ENCODE peak calls at places on chromosomes 3 and 15, in ten cellular contexts. R, U, T, S, D, W, C, M, J and H are unnamed samples.

GRCh38 chr15:68207176-68207935 is 2.2 kb upstream of the CALML4 start:
- DNase-seq in R (no peak), U (no peak), T (no peak), S (no peak), D (no peak), W (no peak), C (no peak), M (no peak), J (no peak), H (no peak)

GRCh38 chr3:174355505-174355904 is 503.6 kb upstream of the NAALADL2 start:
- DNase-seq in R (no peak), U (peak), T (no peak), S (peak), D (no peak), W (no peak), C (peak), M (no peak), J (no peak), H (no peak)

GRCh38 chr15:81083201-81083600 is 50.9 kb upstream of the CFAP161 start:
- DNase-seq in R (no peak), U (no peak), T (no peak), S (no peak), D (no peak), W (no peak), C (no peak), M (no peak), J (no peak), H (no peak)

GRCh38 chr3:100042144-100042543 is 72.2 kb downstream of the FILIP1L start:
- DNase-seq in R (no peak), U (peak), T (peak), S (peak), D (no peak), W (no peak), C (peak), M (no peak), J (no peak), H (no peak)

GRCh38 chr3:126124148-126124868 is 40.4 kb upstream of the SLC41A3 start:
- DNase-seq in R (no peak), U (no peak), T (no peak), S (no peak), D (peak), W (peak), C (no peak), M (peak), J (peak), H (no peak)

GRCh38 chr3:177610677-177611654 is 413.7 kb upstream of the TBL1XR1 start:
- DNase-seq in R (no peak), U (peak), T (no peak), S (no peak), D (no peak), W (no peak), C (no peak), M (no peak), J (peak), H (no peak)

GRCh38 chr3:46566040-46566631 is at the start of gene LRRC2:
- DNase-seq in R (no peak), U (peak), T (peak), S (peak), D (peak), W (peak), C (peak), M (peak), J (peak), H (no peak)

GRCh38 chr15:94287794-94288246 is 56.5 kb downstream of the MCTP2 start:
- DNase-seq in R (no peak), U (no peak), T (no peak), S (no peak), D (no peak), W (peak), C (no peak), M (no peak), J (peak), H (no peak)

GRCh38 chr3:190017575-190018288 is 103.0 kb downstream of the P3H2 start:
- DNase-seq in R (no peak), U (peak), T (no peak), S (peak), D (no peak), W (no peak), C (peak), M (no peak), J (peak), H (no peak)

DNA sequence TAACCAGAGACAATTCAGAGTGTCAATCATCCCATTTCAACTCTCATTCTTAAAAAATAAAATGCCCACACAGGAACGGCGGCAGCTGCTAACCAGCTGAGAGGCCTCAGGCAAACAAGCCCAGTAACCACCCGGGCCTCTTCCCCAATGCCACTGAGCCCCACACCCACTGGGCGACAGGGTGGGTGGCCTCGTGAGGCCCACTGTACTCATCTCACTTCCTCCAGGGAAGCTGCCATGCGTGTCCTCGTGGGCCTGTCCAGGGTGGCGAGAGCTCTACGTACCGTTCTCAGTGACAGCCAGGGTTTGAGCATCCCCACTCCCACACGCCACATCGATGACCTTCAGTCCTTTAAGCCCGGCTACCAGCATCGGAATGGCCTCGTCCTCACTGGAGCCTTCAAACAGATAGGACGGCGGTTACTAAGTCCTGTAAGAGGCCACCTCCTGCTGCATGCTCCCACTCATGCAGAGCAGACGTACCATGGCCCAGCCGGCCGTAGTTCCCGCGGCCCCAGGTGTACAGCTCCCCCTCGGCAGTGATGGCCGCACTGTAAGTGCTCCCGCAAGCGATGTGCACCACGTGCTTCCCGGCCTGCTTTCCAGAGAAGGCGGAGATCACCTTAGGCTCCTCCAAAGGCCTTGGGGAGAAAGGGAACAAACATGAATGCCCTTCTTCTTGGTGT is 56.5 kb downstream of the HERC2 start:
- DNase-seq in R (no peak), U (no peak), T (no peak), S (no peak), D (no peak), W (peak), C (no peak), M (no peak), J (no peak), H (no peak)
- TF ChIP-seq CTCF in R (no peak), U (no peak), T (no peak), S (no peak), D (no peak), W (no peak), C (no peak), M (no peak), J (no peak), H (no peak)

GRCh38 chr15:100350434-100351226 is 8.9 kb upstream of the ADAMTS17 start:
- DNase-seq in R (no peak), U (peak), T (no peak), S (peak), D (no peak), W (no peak), C (peak), M (no peak), J (peak), H (no peak)
- TF ChIP-seq CTCF in R (peak), U (no peak), T (no peak), S (no peak), D (no peak), W (no peak), C (no peak), M (no peak), J (no peak), H (no peak)

GRCh38 chr15:78315686-78316085 is 16.3 kb upstream of the SKIC8 start:
- DNase-seq in R (no peak), U (no peak), T (no peak), S (no peak), D (peak), W (no peak), C (no peak), M (peak), J (peak), H (no peak)
- TF ChIP-seq CTCF in R (no peak), U (no peak), T (peak), S (peak), D (no peak), W (no peak), C (peak), M (no peak), J (peak), H (no peak)

DNA sequence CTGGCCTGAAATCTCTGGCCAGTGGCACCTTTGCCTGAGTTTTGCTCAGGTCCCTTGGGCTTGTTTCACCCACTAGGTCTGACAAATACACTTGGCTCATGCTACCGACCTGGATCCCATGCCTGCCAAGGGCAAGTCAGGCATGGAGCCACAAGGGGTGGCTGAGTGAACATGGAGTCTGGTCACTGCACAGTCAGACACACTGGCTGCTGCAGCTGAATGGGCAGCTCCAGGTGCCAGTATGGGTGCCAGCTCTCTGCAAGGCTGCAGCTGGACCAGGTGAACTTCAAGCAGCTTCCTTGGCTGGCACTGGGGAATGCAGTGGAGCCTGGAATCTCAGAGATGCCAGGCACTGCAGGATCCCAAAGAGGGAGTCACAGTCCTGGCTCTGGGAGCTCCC is 170.3 kb downstream of the NECTIN3 start:
- DNase-seq in R (no peak), U (no peak), T (no peak), S (no peak), D (no peak), W (peak), C (no peak), M (no peak), J (no peak), H (no peak)
- TF ChIP-seq CTCF in R (no peak), U (no peak), T (no peak), S (no peak), D (no peak), W (no peak), C (no peak), M (no peak), J (no peak), H (no peak)

GRCh38 chr15:59746777-59747176 is 57.7 kb upstream of the BNIP2 start:
- DNase-seq in R (no peak), U (no peak), T (no peak), S (no peak), D (no peak), W (no peak), C (no peak), M (no peak), J (no peak), H (no peak)

DNA sequence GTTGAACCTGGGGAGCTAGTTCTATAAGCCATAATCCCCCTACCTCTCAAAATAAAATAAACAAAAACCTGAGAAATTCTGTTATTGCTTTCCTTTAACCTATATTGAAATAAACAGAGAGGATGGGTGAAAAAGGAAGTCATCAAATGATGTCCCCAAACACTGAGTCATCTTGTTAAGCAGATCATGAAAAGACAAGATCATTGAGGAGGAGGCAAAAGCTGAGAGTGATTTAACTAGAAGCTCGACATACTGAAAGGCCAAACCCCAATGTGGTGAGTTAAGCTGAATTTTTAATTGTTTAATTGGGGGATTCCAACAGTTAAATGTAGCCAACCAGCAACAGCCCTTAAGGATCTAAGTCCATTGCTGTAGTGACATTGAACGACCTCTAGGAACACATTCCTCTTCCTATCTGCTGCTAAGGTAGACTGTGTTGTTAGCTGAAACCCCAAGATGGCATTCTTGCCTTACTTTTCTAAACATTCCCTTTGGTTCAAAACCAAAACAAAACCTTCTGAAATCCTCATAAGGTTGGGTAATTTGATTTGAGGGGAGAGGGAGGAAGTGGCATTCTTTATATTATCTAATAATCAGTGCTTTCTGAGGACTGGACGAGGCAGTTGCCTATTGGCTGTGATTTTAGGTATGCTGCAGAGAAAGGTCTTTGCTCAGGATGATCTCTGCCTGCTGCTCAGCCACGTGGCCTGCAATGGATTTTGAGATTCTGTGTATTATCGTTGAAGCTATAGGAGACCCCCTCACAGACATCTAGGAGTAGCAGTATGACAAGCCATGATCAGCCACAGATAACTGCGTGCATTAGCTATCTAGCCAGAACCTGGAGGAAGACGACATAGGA is 62.7 kb upstream of the BNIP2 start:
- DNase-seq in R (no peak), U (peak), T (no peak), S (peak), D (no peak), W (no peak), C (peak), M (no peak), J (no peak), H (no peak)
- TF ChIP-seq CTCF in R (peak), U (no peak), T (no peak), S (peak), D (peak), W (no peak), C (peak), M (no peak), J (no peak), H (peak)

GRCh38 chr15:70559223-70559823 is 204.0 kb downstream of the UACA start:
- DNase-seq in R (peak), U (peak), T (no peak), S (peak), D (peak), W (peak), C (peak), M (no peak), J (peak), H (no peak)

GRCh38 chr15:70562906-70563305 is 200.5 kb downstream of the UACA start:
- DNase-seq in R (no peak), U (no peak), T (no peak), S (no peak), D (no peak), W (no peak), C (no peak), M (no peak), J (no peak), H (no peak)

GRCh38 chr15:70561885-70562284 is 201.5 kb downstream of the UACA start:
- DNase-seq in R (no peak), U (no peak), T (no peak), S (no peak), D (no peak), W (no peak), C (no peak), M (no peak), J (no peak), H (no peak)

GRCh38 chr15:70559840-70560239 is 203.5 kb downstream of the UACA start:
- DNase-seq in R (no peak), U (no peak), T (no peak), S (no peak), D (no peak), W (no peak), C (no peak), M (no peak), J (no peak), H (no peak)

DNA sequence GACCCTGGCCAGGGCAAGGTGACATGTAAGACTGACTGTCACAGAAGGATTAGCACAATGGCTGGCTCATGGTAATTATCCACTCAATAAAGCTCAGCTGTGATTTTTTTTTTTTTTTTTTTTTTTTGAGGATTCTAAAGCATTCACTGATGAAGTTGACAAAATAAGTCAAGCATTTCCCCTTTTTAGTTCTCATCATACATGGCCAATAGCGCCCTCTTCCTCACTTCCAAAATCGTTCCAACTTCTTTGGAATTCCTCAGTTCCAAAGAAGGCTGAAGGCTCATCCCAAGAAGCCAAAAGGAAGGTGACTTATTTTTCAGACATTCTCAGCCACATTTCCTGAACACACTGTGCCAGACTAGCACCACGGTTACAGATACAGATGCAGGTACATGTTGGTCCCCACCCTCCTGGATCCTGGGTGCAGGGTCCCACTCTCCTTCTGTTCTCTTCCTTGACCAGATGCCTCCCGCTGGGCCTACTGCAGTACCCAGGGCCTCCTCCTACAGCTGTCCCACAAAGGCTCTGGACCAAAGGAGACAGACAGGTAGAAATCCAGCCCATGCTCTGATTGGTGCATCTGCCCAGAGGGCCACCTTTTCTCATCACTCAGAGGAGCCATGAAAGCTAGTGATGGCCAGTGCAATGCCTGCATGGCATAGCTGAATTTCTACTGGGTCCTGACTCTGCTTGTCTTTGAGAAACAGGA is 202.6 kb downstream of the UACA start:
- DNase-seq in R (no peak), U (no peak), T (no peak), S (no peak), D (no peak), W (no peak), C (no peak), M (no peak), J (no peak), H (no peak)
- TF ChIP-seq CTCF in R (no peak), U (no peak), T (no peak), S (no peak), D (no peak), W (no peak), C (no peak), M (no peak), J (no peak), H (no peak)

GRCh38 chr3:116863842-116864626 is 154.5 kb downstream of the TUSC7 start:
- DNase-seq in R (no peak), U (peak), T (peak), S (peak), D (peak), W (no peak), C (peak), M (no peak), J (no peak), H (no peak)
- TF ChIP-seq CTCF in R (no peak), U (peak), T (no peak), S (peak), D (no peak), W (peak), C (peak), M (no peak), J (no peak), H (no peak)

DNA sequence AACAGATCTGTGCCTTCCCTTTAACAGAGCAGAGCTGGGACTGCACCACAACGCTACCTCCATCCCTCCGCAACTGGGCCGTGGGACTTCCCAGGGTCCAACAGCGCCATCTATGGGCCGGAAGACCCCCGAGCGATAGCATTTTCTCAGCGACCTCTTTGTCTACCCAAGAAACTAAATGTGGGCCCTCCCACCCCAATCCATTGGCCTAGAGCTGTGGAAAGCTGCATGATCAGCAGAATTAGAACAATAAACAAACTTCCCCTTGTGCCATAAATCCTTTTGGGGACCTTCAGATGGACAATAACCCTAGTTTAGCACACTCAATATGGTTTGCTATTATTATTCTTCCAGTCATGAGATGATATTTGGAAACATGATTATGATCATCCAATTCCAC is 74.8 kb upstream of the NTRK3 start:
- DNase-seq in R (no peak), U (peak), T (peak), S (peak), D (peak), W (no peak), C (no peak), M (no peak), J (peak), H (peak)
- TF ChIP-seq CTCF in R (peak), U (peak), T (peak), S (peak), D (peak), W (no peak), C (peak), M (no peak), J (no peak), H (peak)

GRCh38 chr15:90603893-90604292 is 74.2 kb downstream of the CRTC3 start:
- DNase-seq in R (peak), U (peak), T (no peak), S (peak), D (no peak), W (peak), C (peak), M (no peak), J (peak), H (no peak)
- TF ChIP-seq CTCF in R (peak), U (peak), T (peak), S (peak), D (no peak), W (no peak), C (peak), M (no peak), J (peak), H (no peak)